ENCODE peak calls at places on chromosomes 4 and X, in nine cellular contexts. O, Z, A, T, J, H, Q, V and F are unnamed samples. For H3K4me1, the result is how much of the 10 kb centered on the place peaks cover.

GRCh38 chrX:809081-809480 is 178.5 kb downstream of the SHOX start:
- DNase-seq in O (no peak), Z (no peak), A (no peak), T (no peak), J (no peak), H (no peak), Q (no peak), V (no peak), F (no peak)

GRCh38 chr4:73653695-73654106 is 33.5 kb upstream of the RASSF6 start:
- DNase-seq in O (peak), Z (no peak), A (peak), T (no peak), J (no peak), H (peak), Q (no peak), V (peak), F (no peak)

GRCh38 chr4:171813195-171813955 is at the start of gene GALNTL6:
- DNase-seq in O (no peak), Z (no peak), A (peak), T (no peak), J (peak), H (peak), Q (no peak), V (peak), F (no peak)

GRCh38 chrX:103376118-103376978 is at the start of gene BEX3:
- DNase-seq in O (peak), Z (peak), A (peak), T (no peak), J (peak), H (peak), Q (peak), V (no peak), F (no peak)

GRCh38 chr4:125085-125820 is 952 bp downstream of the ZNF718 start:
- DNase-seq in O (peak), Z (peak), A (peak), T (no peak), J (peak), H (peak), Q (peak), V (peak), F (no peak)

GRCh38 chrX:49282647-49283011 is 13.0 kb downstream of the PPP1R3F start:
- DNase-seq in O (no peak), Z (peak), A (peak), T (no peak), J (no peak), H (peak), Q (no peak), V (no peak), F (no peak)

GRCh38 chrX:13911581-13911980 is 94.7 kb upstream of the GPM6B start:
- DNase-seq in O (no peak), Z (no peak), A (peak), T (no peak), J (no peak), H (peak), Q (no peak), V (no peak), F (no peak)

GRCh38 chrX:12352922-12353321 is 214.6 kb downstream of the FRMPD4 start:
- DNase-seq in O (no peak), Z (no peak), A (no peak), T (no peak), J (no peak), H (no peak), Q (no peak), V (peak), F (no peak)

GRCh38 chr4:111178231-111178630 is 555.4 kb upstream of the PITX2 start:
- DNase-seq in O (no peak), Z (no peak), A (no peak), T (no peak), J (no peak), H (no peak), Q (no peak), V (no peak), F (no peak)

GRCh38 chr4:168183717-168184571 is 91.6 kb downstream of the ANXA10 start:
- DNase-seq in O (no peak), Z (no peak), A (peak), T (no peak), J (no peak), H (peak), Q (no peak), V (peak), F (no peak)

GRCh38 chr4:59685626-59686025 is 1514.5 kb upstream of the ADGRL3 start:
- DNase-seq in O (no peak), Z (no peak), A (no peak), T (no peak), J (no peak), H (no peak), Q (no peak), V (no peak), F (no peak)

GRCh38 chr4:42627887-42628646 is 28.8 kb downstream of the ATP8A1 start:
- DNase-seq in O (peak), Z (peak), A (no peak), T (no peak), J (peak), H (no peak), Q (peak), V (no peak), F (no peak)

GRCh38 chr4:10078481-10079233 is 37.9 kb downstream of the WDR1 start:
- DNase-seq in O (no peak), Z (no peak), A (no peak), T (no peak), J (no peak), H (no peak), Q (peak), V (no peak), F (no peak)

GRCh38 chr4:6768539-6768905 is 14.0 kb upstream of the KIAA0232 start:
- DNase-seq in O (no peak), Z (no peak), A (no peak), T (no peak), J (no peak), H (peak), Q (no peak), V (no peak), F (no peak)

GRCh38 chrX:136488706-136489105 is 959 bp downstream of the BRS3 start:
- DNase-seq in O (no peak), Z (no peak), A (no peak), T (no peak), J (no peak), H (no peak), Q (no peak), V (no peak), F (no peak)

GRCh38 chrX:26789751-26790150 is 573.8 kb downstream of the MAGEB5 start:
- DNase-seq in O (no peak), Z (no peak), A (no peak), T (no peak), J (no peak), H (no peak), Q (no peak), V (no peak), F (no peak)

GRCh38 chr4:176949022-176949421 is 156.3 kb upstream of the VEGFC start:
- DNase-seq in O (no peak), Z (no peak), A (peak), T (no peak), J (peak), H (no peak), Q (peak), V (no peak), F (no peak)

GRCh38 chr4:152063301-152064235 is 302.8 kb upstream of the GATB start:
- DNase-seq in O (no peak), Z (no peak), A (peak), T (no peak), J (no peak), H (peak), Q (no peak), V (no peak), F (peak)

GRCh38 chrX:38192007-38192625 is 28.6 kb downstream of the SRPX start:
- DNase-seq in O (peak), Z (no peak), A (peak), T (no peak), J (no peak), H (no peak), Q (no peak), V (no peak), F (no peak)

GRCh38 chrX:47831788-47832187 is 4.9 kb upstream of the ZNF81 start:
- DNase-seq in O (peak), Z (no peak), A (peak), T (no peak), J (peak), H (no peak), Q (peak), V (peak), F (peak)

GRCh38 chr4:16192067-16192466 is 34.2 kb downstream of the TAPT1 start:
- DNase-seq in O (no peak), Z (no peak), A (no peak), T (no peak), J (no peak), H (no peak), Q (no peak), V (no peak), F (no peak)

GRCh38 chr4:139764192-139764591 is 98.6 kb downstream of the MGST2 start:
- DNase-seq in O (no peak), Z (no peak), A (no peak), T (no peak), J (peak), H (no peak), Q (peak), V (no peak), F (no peak)

GRCh38 chr4:6732441-6733357 is 16.7 kb downstream of the BLOC1S4 start:
- DNase-seq in O (no peak), Z (peak), A (peak), T (no peak), J (peak), H (peak), Q (peak), V (peak), F (no peak)

GRCh38 chrX:109847257-109848187 is 114.5 kb upstream of the ACSL4 start:
- DNase-seq in O (no peak), Z (no peak), A (peak), T (no peak), J (no peak), H (peak), Q (no peak), V (peak), F (no peak)

GRCh38 chr4:23171971-23172370 is 479.2 kb downstream of the GBA3 start:
- DNase-seq in O (no peak), Z (no peak), A (no peak), T (no peak), J (no peak), H (peak), Q (no peak), V (no peak), F (no peak)

GRCh38 chr4:8840006-8840793 is 31.4 kb downstream of the HMX1 start:
- DNase-seq in O (no peak), Z (peak), A (no peak), T (no peak), J (no peak), H (no peak), Q (no peak), V (no peak), F (no peak)

GRCh38 chrX:140918398-140919043 is 83.9 kb upstream of the SPANXB1 start:
- DNase-seq in O (peak), Z (no peak), A (peak), T (no peak), J (no peak), H (peak), Q (no peak), V (peak), F (peak)

GRCh38 chr4:33930497-33930896 is 2313.8 kb downstream of the ARAP2 start:
- DNase-seq in O (no peak), Z (no peak), A (peak), T (no peak), J (no peak), H (peak), Q (no peak), V (no peak), F (no peak)

DNA sequence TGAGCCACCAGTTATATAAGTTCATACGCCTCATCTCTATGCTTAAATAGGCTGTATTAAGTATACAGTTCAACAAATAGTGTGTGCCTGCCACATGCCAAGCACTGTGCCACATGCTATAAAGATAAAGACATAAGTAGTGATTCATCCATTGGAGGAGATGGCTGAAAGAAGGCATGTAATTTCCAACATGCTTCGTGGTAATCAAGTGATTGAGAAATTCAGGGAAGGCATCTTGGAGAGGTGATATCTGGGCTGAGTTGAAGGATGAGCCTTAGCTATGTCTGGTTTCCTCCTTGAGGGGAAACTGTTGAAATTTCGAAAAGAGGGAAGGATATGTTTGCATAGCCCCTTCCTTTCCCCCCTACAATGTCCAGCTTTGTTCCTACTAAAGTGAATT is 96.5 kb downstream of the ARHGAP10 start:
- DNase-seq in O (no peak), Z (no peak), A (peak), T (no peak), J (no peak), H (peak), Q (no peak), V (peak), F (no peak)
- H3K4me1 ChIP-seq in O (under half), Z (under half), A (half or more), T (under half), J (half or more), H (under half), Q (half or more), V (half or more), F (under half)

GRCh38 chrX:17812763-17813162 is 48.3 kb downstream of the RAI2 start:
- DNase-seq in O (no peak), Z (no peak), A (peak), T (no peak), J (no peak), H (no peak), Q (no peak), V (no peak), F (no peak)

GRCh38 chrX:17817242-17817641 is 43.9 kb downstream of the RAI2 start:
- DNase-seq in O (no peak), Z (no peak), A (no peak), T (no peak), J (no peak), H (no peak), Q (no peak), V (no peak), F (no peak)

GRCh38 chrX:17814557-17814956 is 46.5 kb downstream of the RAI2 start:
- DNase-seq in O (no peak), Z (no peak), A (peak), T (no peak), J (no peak), H (peak), Q (no peak), V (peak), F (no peak)

GRCh38 chrX:17813277-17813676 is 47.8 kb downstream of the RAI2 start:
- DNase-seq in O (no peak), Z (no peak), A (no peak), T (no peak), J (no peak), H (no peak), Q (no peak), V (no peak), F (no peak)

GRCh38 chrX:17814059-17814458 is 47.0 kb downstream of the RAI2 start:
- DNase-seq in O (no peak), Z (no peak), A (no peak), T (no peak), J (no peak), H (no peak), Q (no peak), V (no peak), F (no peak)
- H3K4me1 ChIP-seq in O (under half), Z (under half), A (under half), T (under half), J (under half), H (under half), Q (under half), V (under half), F (under half)

GRCh38 chrX:106927700-106928099 is 7.5 kb downstream of the CLDN2 start:
- DNase-seq in O (peak), Z (no peak), A (no peak), T (no peak), J (no peak), H (no peak), Q (no peak), V (no peak), F (no peak)

GRCh38 chrX:106931831-106932491 is 11.8 kb downstream of the CLDN2 start:
- DNase-seq in O (no peak), Z (no peak), A (no peak), T (no peak), J (no peak), H (peak), Q (no peak), V (peak), F (no peak)

GRCh38 chrX:106932492-106932923 is 12.3 kb downstream of the CLDN2 start:
- DNase-seq in O (no peak), Z (no peak), A (no peak), T (no peak), J (no peak), H (peak), Q (no peak), V (peak), F (no peak)

GRCh38 chrX:106927023-106927422 is 6.8 kb downstream of the CLDN2 start:
- DNase-seq in O (no peak), Z (no peak), A (no peak), T (no peak), J (no peak), H (no peak), Q (no peak), V (no peak), F (no peak)

DNA sequence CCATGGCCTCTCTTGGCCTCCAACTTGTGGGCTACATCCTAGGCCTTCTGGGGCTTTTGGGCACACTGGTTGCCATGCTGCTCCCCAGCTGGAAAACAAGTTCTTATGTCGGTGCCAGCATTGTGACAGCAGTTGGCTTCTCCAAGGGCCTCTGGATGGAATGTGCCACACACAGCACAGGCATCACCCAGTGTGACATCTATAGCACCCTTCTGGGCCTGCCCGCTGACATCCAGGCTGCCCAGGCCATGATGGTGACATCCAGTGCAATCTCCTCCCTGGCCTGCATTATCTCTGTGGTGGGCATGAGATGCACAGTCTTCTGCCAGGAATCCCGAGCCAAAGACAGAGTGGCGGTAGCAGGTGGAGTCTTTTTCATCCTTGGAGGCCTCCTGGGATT is 8.0 kb downstream of the CLDN2 start:
- DNase-seq in O (no peak), Z (no peak), A (no peak), T (no peak), J (no peak), H (no peak), Q (no peak), V (no peak), F (no peak)
- H3K4me1 ChIP-seq in O (under half), Z (under half), A (under half), T (under half), J (under half), H (under half), Q (under half), V (under half), F (under half)

GRCh38 chrX:66015152-66015827 is 24.6 kb downstream of the VSIG4 start:
- DNase-seq in O (no peak), Z (no peak), A (no peak), T (no peak), J (peak), H (no peak), Q (peak), V (no peak), F (no peak)

GRCh38 chrX:66013195-66013816 is 26.6 kb downstream of the VSIG4 start:
- DNase-seq in O (no peak), Z (no peak), A (no peak), T (no peak), J (no peak), H (no peak), Q (no peak), V (no peak), F (no peak)

GRCh38 chrX:66012094-66012534 is 27.8 kb downstream of the VSIG4 start:
- DNase-seq in O (no peak), Z (no peak), A (no peak), T (no peak), J (no peak), H (no peak), Q (no peak), V (peak), F (no peak)

GRCh38 chrX:66014560-66014959 is 25.3 kb downstream of the VSIG4 start:
- DNase-seq in O (no peak), Z (no peak), A (no peak), T (no peak), J (no peak), H (no peak), Q (no peak), V (no peak), F (no peak)

GRCh38 chrX:66014084-66014483 is 25.8 kb downstream of the VSIG4 start:
- DNase-seq in O (no peak), Z (no peak), A (no peak), T (no peak), J (no peak), H (no peak), Q (no peak), V (no peak), F (no peak)
- H3K4me1 ChIP-seq in O (under half), Z (under half), A (under half), T (under half), J (under half), H (under half), Q (under half), V (under half), F (under half)

GRCh38 chr4:184267206-184267608 is 49.5 kb upstream of the ENPP6 start:
- DNase-seq in O (no peak), Z (no peak), A (no peak), T (no peak), J (no peak), H (no peak), Q (no peak), V (no peak), F (no peak)

GRCh38 chr4:184265566-184266351 is 48.1 kb upstream of the ENPP6 start:
- DNase-seq in O (no peak), Z (no peak), A (peak), T (no peak), J (no peak), H (peak), Q (no peak), V (peak), F (no peak)

GRCh38 chr4:184269879-184270430 is 52.3 kb upstream of the ENPP6 start:
- DNase-seq in O (no peak), Z (no peak), A (no peak), T (no peak), J (no peak), H (no peak), Q (no peak), V (no peak), F (no peak)

GRCh38 chr4:184268574-184269160 is 51.0 kb upstream of the ENPP6 start:
- DNase-seq in O (no peak), Z (no peak), A (no peak), T (no peak), J (no peak), H (no peak), Q (no peak), V (no peak), F (no peak)

GRCh38 chr4:184267673-184268573 is 50.2 kb upstream of the ENPP6 start:
- DNase-seq in O (no peak), Z (no peak), A (peak), T (peak), J (peak), H (peak), Q (peak), V (peak), F (peak)
- H3K4me1 ChIP-seq in O (under half), Z (under half), A (under half), T (under half), J (under half), H (under half), Q (under half), V (under half), F (under half)

DNA sequence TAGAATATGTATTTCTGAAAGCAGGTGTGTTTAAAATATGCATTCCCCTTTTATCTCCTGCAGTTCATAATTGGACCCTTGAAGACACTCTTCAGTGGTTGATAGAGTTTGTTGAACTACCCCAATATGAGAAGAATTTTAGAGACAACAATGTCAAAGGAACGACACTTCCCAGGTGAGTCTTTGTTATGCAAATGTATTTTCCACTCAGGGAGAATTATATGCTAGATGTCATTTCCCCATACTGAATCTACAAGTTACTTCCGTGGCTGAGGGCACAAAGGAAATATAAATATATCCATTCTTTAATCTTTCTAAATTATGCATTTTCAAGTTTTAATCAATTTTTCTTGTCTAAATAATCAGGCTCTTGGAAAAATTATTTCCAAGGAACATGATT is 134.7 kb downstream of the STIM2 start:
- DNase-seq in O (no peak), Z (no peak), A (no peak), T (no peak), J (no peak), H (no peak), Q (no peak), V (no peak), F (no peak)
- H3K4me1 ChIP-seq in O (under half), Z (under half), A (under half), T (under half), J (under half), H (under half), Q (under half), V (under half), F (under half)

GRCh38 chr4:38677466-38677865 is 13.5 kb downstream of the KLF3 start:
- DNase-seq in O (no peak), Z (no peak), A (no peak), T (no peak), J (no peak), H (no peak), Q (no peak), V (no peak), F (no peak)
- H3K4me1 ChIP-seq in O (under half), Z (under half), A (half or more), T (half or more), J (half or more), H (half or more), Q (half or more), V (under half), F (under half)